ENCODE peak calls at places on chromosome 9, in ten cellular contexts. M is SJSA1; Y is CD4-positive, CD25-positive, alpha-beta regulatory T cell; W is Caki2; J is NCI-H69; P is Calu3; N is cardiac fibroblast; G is activated CD4-positive, alpha-beta T cell treated with anti-CD3 and anti-CD28 coated beads for 24 hours; K is activated CD8-positive, alpha-beta memory T cell treated with anti-CD3 and anti-CD28 coated beads, Interleukin-2, amount 10 ng/mL, durations not matched to agents 7 days and 5 days; U is MV-4-11. A is an unnamed sample.

GRCh38 chr9:133086894-133087293 is 25.1 kb downstream of the CEL start:
- DNase-seq in W (no peak), J (no peak), N (no peak), Y (no peak), U (no peak), M (no peak), G (no peak), P (no peak), K (no peak), A (no peak)

GRCh38 chr9:34372598-34373011 is 4.1 kb downstream of the MYORG start:
- DNase-seq in Y (no peak), U (no peak), P (no peak), M (no peak), G (no peak), N (no peak), K (no peak), J (no peak), W (no peak), A (no peak)

GRCh38 chr9:125240649-125240999 is 519 bp downstream of the HSPA5 start:
- DNase-seq in G (peak), J (peak), K (peak), N (peak), U (no peak), P (peak), W (no peak), Y (no peak), M (no peak), A (no peak)

GRCh38 chr9:91421022-91421765 is 2.4 kb downstream of the NFIL3 start:
- DNase-seq in W (peak), N (peak), G (no peak), K (peak), P (peak), U (no peak), Y (no peak), M (no peak), J (peak), A (no peak)

GRCh38 chr9:119533509-119533908 is 164.3 kb upstream of the BRINP1 start:
- DNase-seq in P (no peak), J (peak), N (no peak), K (no peak), M (no peak), Y (no peak), G (no peak), U (no peak), W (no peak), A (no peak)

GRCh38 chr9:92745236-92745790 is 19.3 kb downstream of the BICD2 start:
- DNase-seq in W (no peak), M (no peak), G (no peak), Y (no peak), P (no peak), U (no peak), K (no peak), N (no peak), J (no peak), A (no peak)

GRCh38 chr9:108219664-108220063 is 636.1 kb downstream of the ACTL7B start:
- DNase-seq in M (no peak), K (no peak), Y (no peak), U (no peak), N (peak), G (no peak), P (no peak), J (no peak), W (no peak), A (no peak)

GRCh38 chr9:125644819-125645507 is 62.0 kb downstream of the MAPKAP1 start:
- DNase-seq in Y (no peak), P (no peak), G (no peak), N (no peak), W (no peak), J (no peak), U (no peak), M (no peak), K (no peak), A (no peak)

GRCh38 chr9:120839146-120839545 is 3.6 kb downstream of the PSMD5 start:
- DNase-seq in U (no peak), N (no peak), P (no peak), Y (no peak), M (no peak), J (no peak), K (no peak), G (no peak), W (no peak), A (no peak)

GRCh38 chr9:101578378-101578777 is 16.4 kb downstream of the PPP3R2 start:
- DNase-seq in P (no peak), N (no peak), M (no peak), G (no peak), Y (no peak), J (peak), U (peak), K (no peak), W (no peak), A (no peak)

GRCh38 chr9:133708123-133708769 is 29.9 kb downstream of the SARDH start:
- DNase-seq in Y (no peak), M (no peak), G (no peak), P (no peak), U (no peak), K (no peak), N (no peak), J (no peak), W (no peak), A (no peak)

GRCh38 chr9:112503170-112503569 is 16.5 kb downstream of the KIAA1958 start:
- DNase-seq in G (no peak), J (peak), N (peak), M (no peak), P (no peak), U (no peak), Y (no peak), K (no peak), W (no peak), A (no peak)

GRCh38 chr9:129141066-129142041 is 30.1 kb downstream of the PTPA start:
- DNase-seq in K (peak), U (peak), M (peak), Y (no peak), J (no peak), G (no peak), W (peak), P (no peak), N (peak), A (no peak)

GRCh38 chr9:122036408-122036807 is 56.7 kb downstream of the TTLL11 start:
- DNase-seq in K (no peak), N (no peak), P (no peak), J (no peak), U (no peak), M (no peak), W (no peak), G (no peak), Y (no peak), A (no peak)

GRCh38 chr9:78236511-78236950 is 656 bp downstream of the CEP78 start:
- DNase-seq in K (no peak), U (no peak), N (no peak), P (no peak), M (no peak), G (no peak), W (no peak), Y (no peak), J (peak), A (no peak)

GRCh38 chr9:116155700-116156045 is 2.1 kb downstream of the PAPPA start:
- DNase-seq in P (no peak), J (peak), Y (no peak), W (no peak), K (no peak), U (no peak), N (peak), G (no peak), M (peak), A (no peak)

GRCh38 chr9:121906074-121906520 is 187.0 kb downstream of the TTLL11 start:
- DNase-seq in K (no peak), U (no peak), N (peak), P (no peak), W (no peak), M (no peak), J (peak), G (no peak), Y (no peak), A (no peak)

GRCh38 chr9:23586906-23587305 is 239.1 kb downstream of the ELAVL2 start:
- DNase-seq in K (no peak), N (no peak), J (no peak), U (peak), Y (no peak), G (no peak), P (no peak), W (no peak), M (no peak), A (no peak)

GRCh38 chr9:133874061-133874638 is 118.0 kb downstream of the VAV2 start:
- DNase-seq in Y (no peak), J (peak), U (no peak), G (no peak), W (peak), P (peak), M (peak), K (no peak), N (peak), A (no peak)

GRCh38 chr9:35436940-35437339 is 53.0 kb upstream of the RUSC2 start:
- DNase-seq in U (peak), J (no peak), M (no peak), W (no peak), G (no peak), Y (no peak), N (no peak), P (no peak), K (no peak), A (no peak)

GRCh38 chr9:35733109-35733541 is 659 bp downstream of the CREB3 start:
- DNase-seq in P (peak), M (peak), W (peak), N (peak), J (peak), U (peak), Y (no peak), G (no peak), K (peak), A (no peak)

GRCh38 chr9:106588601-106589000 is 274.4 kb upstream of the ZNF462 start:
- DNase-seq in M (peak), N (peak), Y (no peak), P (no peak), U (no peak), K (no peak), G (no peak), J (no peak), W (peak), A (no peak)

GRCh38 chr9:21919377-21920362 is 74.5 kb downstream of the CDKN2A start:
- DNase-seq in P (peak), Y (peak), N (peak), W (peak), M (peak), U (peak), K (peak), G (no peak), J (peak), A (no peak)

GRCh38 chr9:71271602-71272001 is 150.2 kb upstream of the TRPM3 start:
- DNase-seq in W (no peak), G (no peak), M (no peak), K (no peak), Y (no peak), P (no peak), N (no peak), J (no peak), U (no peak), A (no peak)

GRCh38 chr9:124260769-124261603 is 3.2 kb downstream of the NEK6 start:
- DNase-seq in G (no peak), N (peak), W (peak), P (peak), U (peak), Y (no peak), K (no peak), M (peak), J (peak), A (no peak)

GRCh38 chr9:128940271-128940921 is 7.0 kb downstream of the DOLK start:
- DNase-seq in J (no peak), P (no peak), M (no peak), U (no peak), N (no peak), G (no peak), W (no peak), Y (no peak), K (no peak), A (no peak)

GRCh38 chr9:17520264-17521058 is 58.4 kb upstream of the SH3GL2 start:
- DNase-seq in U (no peak), K (no peak), G (no peak), Y (no peak), M (no peak), W (no peak), J (peak), P (no peak), N (no peak), A (no peak)

GRCh38 chr9:15469406-15469805 is 41.4 kb downstream of the PSIP1 start:
- DNase-seq in Y (no peak), M (no peak), J (peak), U (no peak), N (peak), K (no peak), P (no peak), G (no peak), W (no peak), A (no peak)

GRCh38 chr9:29830815-29831214 is 2257.5 kb upstream of the C9orf72 start:
- DNase-seq in N (peak), M (no peak), J (peak), U (peak), Y (no peak), G (no peak), P (peak), W (peak), K (no peak), A (no peak)

GRCh38 chr9:130029223-130029583 is 13.8 kb downstream of the FNBP1 start:
- DNase-seq in N (no peak), M (no peak), U (no peak), Y (no peak), K (no peak), P (no peak), W (no peak), G (peak), J (no peak), A (no peak)

GRCh38 chr9:131422241-131422792 is 28.4 kb downstream of the PRRC2B start:
- DNase-seq in U (no peak), J (peak), M (no peak), K (no peak), G (no peak), N (no peak), Y (no peak), P (peak), W (peak), A (no peak)